ENCODE peak calls at places on chromosomes 16 and 17, in six cellular contexts. One of them, this sample, is unnamed.

GRCh38 chr17:58666858-58667267 is 25.0 kb downstream of the TEX14 start:
- DNase-seq in stimulated activated naive B cell treated with anti-CD40 and anti-IgM and Interleukin-4, amounts not matched to agents 10 μg/mL and 1 μg/mL and 100 μg/mL, for 72 hours: peak; percentile 21
- DNase-seq in iPS DF 19.7: no peak
- DNase-seq in activated gamma-delta T cell: no peak
- DNase-seq in cardiac muscle cell: no peak
- DNase-seq in cardiac fibroblast: peak; percentile 91
- DNase-seq in this sample: no peak

GRCh38 chr16:35370617-35371016 is 1911.2 kb downstream of the TP53TG3F start:
- DNase-seq in stimulated activated naive B cell treated with anti-CD40 and anti-IgM and Interleukin-4, amounts not matched to agents 10 μg/mL and 1 μg/mL and 100 μg/mL, for 72 hours: no peak
- DNase-seq in iPS DF 19.7: no peak
- DNase-seq in activated gamma-delta T cell: no peak
- DNase-seq in cardiac muscle cell: no peak
- DNase-seq in cardiac fibroblast: no peak
- DNase-seq in this sample: no peak

GRCh38 chr16:440627-441026 is 15.2 kb downstream of the RAB11FIP3 start:
- DNase-seq in stimulated activated naive B cell treated with anti-CD40 and anti-IgM and Interleukin-4, amounts not matched to agents 10 μg/mL and 1 μg/mL and 100 μg/mL, for 72 hours: no peak
- DNase-seq in iPS DF 19.7: no peak
- DNase-seq in activated gamma-delta T cell: no peak
- DNase-seq in cardiac muscle cell: no peak
- DNase-seq in cardiac fibroblast: no peak
- DNase-seq in this sample: peak; percentile 46

GRCh38 chr17:81193051-81193410 is 27.0 kb upstream of the AATK start:
- DNase-seq in stimulated activated naive B cell treated with anti-CD40 and anti-IgM and Interleukin-4, amounts not matched to agents 10 μg/mL and 1 μg/mL and 100 μg/mL, for 72 hours: no peak
- DNase-seq in iPS DF 19.7: no peak
- DNase-seq in activated gamma-delta T cell: no peak
- DNase-seq in cardiac muscle cell: no peak
- DNase-seq in cardiac fibroblast: no peak
- DNase-seq in this sample: no peak

GRCh38 chr17:49566668-49567071 is 9.0 kb upstream of the NXPH3 start:
- DNase-seq in stimulated activated naive B cell treated with anti-CD40 and anti-IgM and Interleukin-4, amounts not matched to agents 10 μg/mL and 1 μg/mL and 100 μg/mL, for 72 hours: no peak
- DNase-seq in iPS DF 19.7: no peak
- DNase-seq in activated gamma-delta T cell: no peak
- DNase-seq in cardiac muscle cell: no peak
- DNase-seq in cardiac fibroblast: no peak
- DNase-seq in this sample: no peak

GRCh38 chr17:29069526-29070041 is 26.6 kb downstream of the PIPOX start:
- DNase-seq in stimulated activated naive B cell treated with anti-CD40 and anti-IgM and Interleukin-4, amounts not matched to agents 10 μg/mL and 1 μg/mL and 100 μg/mL, for 72 hours: no peak
- DNase-seq in iPS DF 19.7: peak; percentile 60
- DNase-seq in activated gamma-delta T cell: no peak
- DNase-seq in cardiac muscle cell: no peak
- DNase-seq in cardiac fibroblast: peak; percentile 40
- DNase-seq in this sample: no peak

GRCh38 chr17:2906907-2907306 is 110.7 kb downstream of the RAP1GAP2 start:
- DNase-seq in stimulated activated naive B cell treated with anti-CD40 and anti-IgM and Interleukin-4, amounts not matched to agents 10 μg/mL and 1 μg/mL and 100 μg/mL, for 72 hours: peak; percentile 35
- DNase-seq in iPS DF 19.7: no peak
- DNase-seq in activated gamma-delta T cell: no peak
- DNase-seq in cardiac muscle cell: no peak
- DNase-seq in cardiac fibroblast: no peak
- DNase-seq in this sample: no peak

GRCh38 chr16:88888778-88889387 is 22.4 kb upstream of the PABPN1L start:
- DNase-seq in stimulated activated naive B cell treated with anti-CD40 and anti-IgM and Interleukin-4, amounts not matched to agents 10 μg/mL and 1 μg/mL and 100 μg/mL, for 72 hours: no peak
- DNase-seq in iPS DF 19.7: no peak
- DNase-seq in activated gamma-delta T cell: no peak
- DNase-seq in cardiac muscle cell: no peak
- DNase-seq in cardiac fibroblast: no peak
- DNase-seq in this sample: no peak

GRCh38 chr17:79985361-79985760 is 50.3 kb downstream of the TBC1D16 start:
- DNase-seq in stimulated activated naive B cell treated with anti-CD40 and anti-IgM and Interleukin-4, amounts not matched to agents 10 μg/mL and 1 μg/mL and 100 μg/mL, for 72 hours: no peak
- DNase-seq in iPS DF 19.7: no peak
- DNase-seq in activated gamma-delta T cell: no peak
- DNase-seq in cardiac muscle cell: no peak
- DNase-seq in cardiac fibroblast: no peak
- DNase-seq in this sample: no peak

GRCh38 chr17:7561589-7562207 is at the start of gene SENP3:
- DNase-seq in stimulated activated naive B cell treated with anti-CD40 and anti-IgM and Interleukin-4, amounts not matched to agents 10 μg/mL and 1 μg/mL and 100 μg/mL, for 72 hours: peak; percentile 88
- DNase-seq in iPS DF 19.7: no peak
- DNase-seq in activated gamma-delta T cell: peak; percentile 93
- DNase-seq in cardiac muscle cell: peak; percentile 96
- DNase-seq in cardiac fibroblast: peak; percentile 93
- DNase-seq in this sample: no peak

GRCh38 chr16:70253291-70254094 is 1.8 kb upstream of the EXOSC6 start:
- DNase-seq in stimulated activated naive B cell treated with anti-CD40 and anti-IgM and Interleukin-4, amounts not matched to agents 10 μg/mL and 1 μg/mL and 100 μg/mL, for 72 hours: no peak
- DNase-seq in iPS DF 19.7: peak; percentile 38
- DNase-seq in activated gamma-delta T cell: no peak
- DNase-seq in cardiac muscle cell: peak; percentile 52
- DNase-seq in cardiac fibroblast: peak; percentile 57
- DNase-seq in this sample: no peak

GRCh38 chr17:63139356-63139755 is 173.3 kb downstream of the TANC2 start:
- DNase-seq in stimulated activated naive B cell treated with anti-CD40 and anti-IgM and Interleukin-4, amounts not matched to agents 10 μg/mL and 1 μg/mL and 100 μg/mL, for 72 hours: no peak
- DNase-seq in iPS DF 19.7: no peak
- DNase-seq in activated gamma-delta T cell: no peak
- DNase-seq in cardiac muscle cell: no peak
- DNase-seq in cardiac fibroblast: no peak
- DNase-seq in this sample: no peak

GRCh38 chr16:77172964-77173363 is 18.0 kb upstream of the MON1B start:
- DNase-seq in stimulated activated naive B cell treated with anti-CD40 and anti-IgM and Interleukin-4, amounts not matched to agents 10 μg/mL and 1 μg/mL and 100 μg/mL, for 72 hours: no peak
- DNase-seq in iPS DF 19.7: no peak
- DNase-seq in activated gamma-delta T cell: no peak
- DNase-seq in cardiac muscle cell: no peak
- DNase-seq in cardiac fibroblast: peak; percentile 7
- DNase-seq in this sample: no peak

GRCh38 chr17:72244494-72244893 is 123.7 kb downstream of the SOX9 start:
- DNase-seq in stimulated activated naive B cell treated with anti-CD40 and anti-IgM and Interleukin-4, amounts not matched to agents 10 μg/mL and 1 μg/mL and 100 μg/mL, for 72 hours: no peak
- DNase-seq in iPS DF 19.7: no peak
- DNase-seq in activated gamma-delta T cell: no peak
- DNase-seq in cardiac muscle cell: no peak
- DNase-seq in cardiac fibroblast: peak; percentile 25
- DNase-seq in this sample: no peak

GRCh38 chr16:1407749-1408148 is 6.8 kb downstream of the UNKL start:
- DNase-seq in stimulated activated naive B cell treated with anti-CD40 and anti-IgM and Interleukin-4, amounts not matched to agents 10 μg/mL and 1 μg/mL and 100 μg/mL, for 72 hours: no peak
- DNase-seq in iPS DF 19.7: no peak
- DNase-seq in activated gamma-delta T cell: no peak
- DNase-seq in cardiac muscle cell: no peak
- DNase-seq in cardiac fibroblast: peak; percentile 23
- DNase-seq in this sample: no peak

GRCh38 chr16:1630450-1631213 is 18.5 kb downstream of the CRAMP1 start:
- DNase-seq in stimulated activated naive B cell treated with anti-CD40 and anti-IgM and Interleukin-4, amounts not matched to agents 10 μg/mL and 1 μg/mL and 100 μg/mL, for 72 hours: no peak
- DNase-seq in iPS DF 19.7: no peak
- DNase-seq in activated gamma-delta T cell: no peak
- DNase-seq in cardiac muscle cell: no peak
- DNase-seq in cardiac fibroblast: no peak
- DNase-seq in this sample: no peak

GRCh38 chr16:12159028-12159427 is 182.5 kb downstream of the SNX29 start:
- DNase-seq in stimulated activated naive B cell treated with anti-CD40 and anti-IgM and Interleukin-4, amounts not matched to agents 10 μg/mL and 1 μg/mL and 100 μg/mL, for 72 hours: no peak
- DNase-seq in iPS DF 19.7: no peak
- DNase-seq in activated gamma-delta T cell: no peak
- DNase-seq in cardiac muscle cell: no peak
- DNase-seq in cardiac fibroblast: no peak
- DNase-seq in this sample: no peak

GRCh38 chr17:11641521-11642275 is 43.4 kb downstream of the DNAH9 start:
- DNase-seq in stimulated activated naive B cell treated with anti-CD40 and anti-IgM and Interleukin-4, amounts not matched to agents 10 μg/mL and 1 μg/mL and 100 μg/mL, for 72 hours: no peak
- DNase-seq in iPS DF 19.7: no peak
- DNase-seq in activated gamma-delta T cell: no peak
- DNase-seq in cardiac muscle cell: no peak
- DNase-seq in cardiac fibroblast: no peak
- DNase-seq in this sample: no peak

GRCh38 chr16:57373117-57373947 is 1.0 kb downstream of the CX3CL1 start:
- DNase-seq in stimulated activated naive B cell treated with anti-CD40 and anti-IgM and Interleukin-4, amounts not matched to agents 10 μg/mL and 1 μg/mL and 100 μg/mL, for 72 hours: no peak
- DNase-seq in iPS DF 19.7: no peak
- DNase-seq in activated gamma-delta T cell: no peak
- DNase-seq in cardiac muscle cell: no peak
- DNase-seq in cardiac fibroblast: no peak
- DNase-seq in this sample: no peak

GRCh38 chr17:81710514-81711308 is 1.4 kb upstream of the SLC25A10 start:
- DNase-seq in stimulated activated naive B cell treated with anti-CD40 and anti-IgM and Interleukin-4, amounts not matched to agents 10 μg/mL and 1 μg/mL and 100 μg/mL, for 72 hours: no peak
- DNase-seq in iPS DF 19.7: no peak
- DNase-seq in activated gamma-delta T cell: no peak
- DNase-seq in cardiac muscle cell: no peak
- DNase-seq in cardiac fibroblast: peak; percentile 41
- DNase-seq in this sample: no peak

GRCh38 chr16:88541831-88542230 is 28.4 kb upstream of the ZC3H18 start:
- DNase-seq in stimulated activated naive B cell treated with anti-CD40 and anti-IgM and Interleukin-4, amounts not matched to agents 10 μg/mL and 1 μg/mL and 100 μg/mL, for 72 hours: no peak
- DNase-seq in iPS DF 19.7: no peak
- DNase-seq in activated gamma-delta T cell: no peak
- DNase-seq in cardiac muscle cell: no peak
- DNase-seq in cardiac fibroblast: no peak
- DNase-seq in this sample: no peak

GRCh38 chr17:40097931-40098845 is 2.2 kb downstream of the NR1D1 start:
- DNase-seq in stimulated activated naive B cell treated with anti-CD40 and anti-IgM and Interleukin-4, amounts not matched to agents 10 μg/mL and 1 μg/mL and 100 μg/mL, for 72 hours: no peak
- DNase-seq in iPS DF 19.7: no peak
- DNase-seq in activated gamma-delta T cell: no peak
- DNase-seq in cardiac muscle cell: no peak
- DNase-seq in cardiac fibroblast: peak; percentile 71
- DNase-seq in this sample: no peak

GRCh38 chr17:31480067-31480466 is 88.6 kb downstream of the RAB11FIP4 start:
- DNase-seq in stimulated activated naive B cell treated with anti-CD40 and anti-IgM and Interleukin-4, amounts not matched to agents 10 μg/mL and 1 μg/mL and 100 μg/mL, for 72 hours: no peak
- DNase-seq in iPS DF 19.7: no peak
- DNase-seq in activated gamma-delta T cell: no peak
- DNase-seq in cardiac muscle cell: no peak
- DNase-seq in cardiac fibroblast: no peak
- DNase-seq in this sample: no peak

GRCh38 chr17:78358538-78359215 is 1.2 kb downstream of the SOCS3 start:
- DNase-seq in stimulated activated naive B cell treated with anti-CD40 and anti-IgM and Interleukin-4, amounts not matched to agents 10 μg/mL and 1 μg/mL and 100 μg/mL, for 72 hours: no peak
- DNase-seq in iPS DF 19.7: no peak
- DNase-seq in activated gamma-delta T cell: no peak
- DNase-seq in cardiac muscle cell: peak; percentile 62
- DNase-seq in cardiac fibroblast: peak; percentile 70
- DNase-seq in this sample: no peak

GRCh38 chr17:76281573-76282371 is 16.6 kb downstream of the UBALD2 start:
- DNase-seq in stimulated activated naive B cell treated with anti-CD40 and anti-IgM and Interleukin-4, amounts not matched to agents 10 μg/mL and 1 μg/mL and 100 μg/mL, for 72 hours: no peak
- DNase-seq in iPS DF 19.7: no peak
- DNase-seq in activated gamma-delta T cell: no peak
- DNase-seq in cardiac muscle cell: no peak
- DNase-seq in cardiac fibroblast: no peak
- DNase-seq in this sample: no peak

GRCh38 chr17:42526031-42526444 is 10.0 kb upstream of the NAGLU start:
- DNase-seq in stimulated activated naive B cell treated with anti-CD40 and anti-IgM and Interleukin-4, amounts not matched to agents 10 μg/mL and 1 μg/mL and 100 μg/mL, for 72 hours: no peak
- DNase-seq in iPS DF 19.7: no peak
- DNase-seq in activated gamma-delta T cell: no peak
- DNase-seq in cardiac muscle cell: no peak
- DNase-seq in cardiac fibroblast: peak; percentile 63
- DNase-seq in this sample: no peak

GRCh38 chr16:78224342-78224741 is 124.9 kb downstream of the WWOX start:
- DNase-seq in stimulated activated naive B cell treated with anti-CD40 and anti-IgM and Interleukin-4, amounts not matched to agents 10 μg/mL and 1 μg/mL and 100 μg/mL, for 72 hours: no peak
- DNase-seq in iPS DF 19.7: no peak
- DNase-seq in activated gamma-delta T cell: no peak
- DNase-seq in cardiac muscle cell: no peak
- DNase-seq in cardiac fibroblast: no peak
- DNase-seq in this sample: no peak

GRCh38 chr16:84478172-84478948 is 26.1 kb downstream of the MEAK7 start:
- DNase-seq in stimulated activated naive B cell treated with anti-CD40 and anti-IgM and Interleukin-4, amounts not matched to agents 10 μg/mL and 1 μg/mL and 100 μg/mL, for 72 hours: no peak
- DNase-seq in iPS DF 19.7: no peak
- DNase-seq in activated gamma-delta T cell: no peak
- DNase-seq in cardiac muscle cell: no peak
- DNase-seq in cardiac fibroblast: peak; percentile 15
- DNase-seq in this sample: no peak

GRCh38 chr16:66580605-66581209 is 1.4 kb downstream of the CMTM2 start:
- DNase-seq in stimulated activated naive B cell treated with anti-CD40 and anti-IgM and Interleukin-4, amounts not matched to agents 10 μg/mL and 1 μg/mL and 100 μg/mL, for 72 hours: no peak
- DNase-seq in iPS DF 19.7: no peak
- DNase-seq in activated gamma-delta T cell: no peak
- DNase-seq in cardiac muscle cell: peak; percentile 17
- DNase-seq in cardiac fibroblast: peak; percentile 70
- DNase-seq in this sample: no peak

GRCh38 chr17:56284501-56284900 is 131.2 kb downstream of the ANKFN1 start:
- DNase-seq in stimulated activated naive B cell treated with anti-CD40 and anti-IgM and Interleukin-4, amounts not matched to agents 10 μg/mL and 1 μg/mL and 100 μg/mL, for 72 hours: no peak
- DNase-seq in iPS DF 19.7: no peak
- DNase-seq in activated gamma-delta T cell: no peak
- DNase-seq in cardiac muscle cell: no peak
- DNase-seq in cardiac fibroblast: no peak
- DNase-seq in this sample: no peak

GRCh38 chr17:78355045-78355641 is 4.7 kb downstream of the SOCS3 start:
- DNase-seq in stimulated activated naive B cell treated with anti-CD40 and anti-IgM and Interleukin-4, amounts not matched to agents 10 μg/mL and 1 μg/mL and 100 μg/mL, for 72 hours: no peak
- DNase-seq in iPS DF 19.7: no peak
- DNase-seq in activated gamma-delta T cell: no peak
- DNase-seq in cardiac muscle cell: no peak
- DNase-seq in cardiac fibroblast: no peak
- DNase-seq in this sample: no peak